ENCODE peak calls at places on chromosomes 4 and X, in seven cellular contexts. H is ascending aorta, Y is transverse colon, U is psoas muscle, W is A673, J is GM13977, D is GM23338. R is an unnamed sample.

GRCh38 chrX:9530848-9531274 is 66.0 kb downstream of the TBL1X start:
- DNase-seq in H (no peak), Y (peak; percentile 51), U (peak; percentile 51), W (peak; percentile 86), J (peak; percentile 58), D (peak; percentile 84), R (peak; percentile 69)

GRCh38 chr4:26235500-26235899 is 85.3 kb upstream of the RBPJ start:
- DNase-seq in H (no peak), Y (peak; percentile 60), U (peak; percentile 66), W (no peak), J (no peak), D (no peak), R (peak; percentile 40)

GRCh38 chr4:38574559-38575333 is 89.3 kb upstream of the KLF3 start:
- DNase-seq in H (no peak), Y (peak; percentile 50), U (peak; percentile 63), W (no peak), J (no peak), D (no peak), R (peak; percentile 30)

GRCh38 chr4:65893311-65893710 is 223.0 kb upstream of the EPHA5 start:
- DNase-seq in H (no peak), Y (no peak), U (no peak), W (peak; percentile 73), J (no peak), D (peak; percentile 6), R (no peak)

GRCh38 chr4:8776366-8776765 is 95.3 kb downstream of the HMX1 start:
- DNase-seq in H (no peak), Y (no peak), U (no peak), W (no peak), J (no peak), D (no peak), R (no peak)

GRCh38 chr4:118327554-118328241 is 25.1 kb downstream of the PRSS12 start:
- DNase-seq in H (no peak), Y (no peak), U (no peak), W (peak; percentile 48), J (no peak), D (no peak), R (no peak)

GRCh38 chr4:180946188-180946587 is 1297.0 kb upstream of the TENM3 start:
- DNase-seq in H (no peak), Y (no peak), U (no peak), W (no peak), J (no peak), D (no peak), R (no peak)

GRCh38 chrX:3820170-3820569 is 106.7 kb upstream of the PRKX start:
- DNase-seq in H (no peak), Y (no peak), U (no peak), W (no peak), J (no peak), D (no peak), R (no peak)

GRCh38 chr4:186728631-186729271 is 5.1 kb upstream of the FAT1 start:
- DNase-seq in H (no peak), Y (no peak), U (no peak), W (peak; percentile 12), J (no peak), D (peak; percentile 32), R (no peak)

GRCh38 chr4:986428-986948 is 356 bp upstream of the IDUA start:
- DNase-seq in H (no peak), Y (no peak), U (no peak), W (no peak), J (no peak), D (peak; percentile 79), R (no peak)

GRCh38 chrX:148905376-148905775 is 405.0 kb downstream of the AFF2 start:
- DNase-seq in H (no peak), Y (no peak), U (no peak), W (no peak), J (no peak), D (no peak), R (no peak)

GRCh38 chr4:151798678-151799416 is 38.0 kb upstream of the GATB start:
- DNase-seq in H (no peak), Y (no peak), U (no peak), W (no peak), J (peak; percentile 25), D (no peak), R (no peak)

GRCh38 chr4:40247350-40247749 is 50.5 kb downstream of the RHOH start:
- DNase-seq in H (no peak), Y (peak; percentile 35), U (no peak), W (no peak), J (no peak), D (no peak), R (no peak)

GRCh38 chr4:126687655-126688358 is 945.0 kb upstream of the INTU start:
- DNase-seq in H (no peak), Y (no peak), U (no peak), W (no peak), J (no peak), D (no peak), R (no peak)

GRCh38 chr4:175891231-175891630 is 79.2 kb upstream of the GPM6A start:
- DNase-seq in H (no peak), Y (no peak), U (no peak), W (no peak), J (no peak), D (no peak), R (no peak)

GRCh38 chr4:127782025-127782274 is 172 bp upstream of the HSPA4L start:
- DNase-seq in H (peak; percentile 21), Y (peak; percentile 87), U (peak; percentile 84), W (peak; percentile 91), J (peak; percentile 93), D (peak; percentile 91), R (peak; percentile 89)

GRCh38 chr4:140136509-140136908 is 17.5 kb downstream of the MAML3 start:
- DNase-seq in H (no peak), Y (no peak), U (no peak), W (no peak), J (no peak), D (no peak), R (no peak)

GRCh38 chr4:162891788-162892707 is 274.6 kb downstream of the NAF1 start:
- DNase-seq in H (no peak), Y (no peak), U (no peak), W (peak; percentile 29), J (peak; percentile 69), D (no peak), R (no peak)

GRCh38 chr4:23717528-23718248 is 172.2 kb downstream of the PPARGC1A start:
- DNase-seq in H (no peak), Y (peak; percentile 10), U (no peak), W (peak; percentile 35), J (peak; percentile 27), D (peak; percentile 60), R (peak; percentile 2)

GRCh38 chr4:164136181-164136616 is 617.7 kb upstream of the SMIM31 start:
- DNase-seq in H (no peak), Y (no peak), U (no peak), W (peak; percentile 61), J (no peak), D (no peak), R (no peak)

GRCh38 chr4:1177274-1178141 is 5.1 kb upstream of the SPON2 start:
- DNase-seq in H (no peak), Y (peak; percentile 67), U (no peak), W (no peak), J (no peak), D (no peak), R (peak; percentile 13)

GRCh38 chr4:77471821-77472495 is 133.7 kb upstream of the CXCL13 start:
- DNase-seq in H (no peak), Y (no peak), U (no peak), W (no peak), J (no peak), D (no peak), R (no peak)

GRCh38 chr4:18934197-18934596 is 912.6 kb upstream of the LCORL start:
- DNase-seq in H (no peak), Y (no peak), U (no peak), W (peak; percentile 7), J (no peak), D (peak; percentile 31), R (no peak)

GRCh38 chrX:9687899-9688298 is 77.7 kb downstream of the GPR143 start:
- DNase-seq in H (no peak), Y (no peak), U (no peak), W (no peak), J (no peak), D (no peak), R (no peak)

GRCh38 chr4:38192516-38192915 is 232.3 kb downstream of the PTTG2 start:
- DNase-seq in H (no peak), Y (no peak), U (no peak), W (no peak), J (no peak), D (no peak), R (no peak)

GRCh38 chr4:158446106-158446505 is 75.6 kb upstream of the RXFP1 start:
- DNase-seq in H (no peak), Y (no peak), U (no peak), W (no peak), J (no peak), D (no peak), R (no peak)

GRCh38 chr4:188854451-188854850 is 715.2 kb downstream of the TRIML1 start:
- DNase-seq in H (no peak), Y (no peak), U (no peak), W (no peak), J (no peak), D (no peak), R (no peak)

GRCh38 chrX:111823703-111824102 is 52.3 kb upstream of the TRPC5OS start:
- DNase-seq in H (no peak), Y (no peak), U (no peak), W (no peak), J (no peak), D (no peak), R (no peak)

GRCh38 chrX:111822191-111822590 is 53.8 kb upstream of the TRPC5OS start:
- DNase-seq in H (no peak), Y (no peak), U (no peak), W (no peak), J (no peak), D (no peak), R (no peak)

GRCh38 chrX:111823068-111823467 is 52.9 kb upstream of the TRPC5OS start:
- DNase-seq in H (no peak), Y (no peak), U (no peak), W (peak; percentile 33), J (peak; percentile 17), D (peak; percentile 78), R (no peak)
- TF ChIP-seq CTCF in H (no peak), Y (no peak), U (no peak), W (peak; percentile 41), J (peak; percentile 56), D (peak; percentile 69), R (peak; percentile 14)

GRCh38 chrX:65581661-65582339 is 47.2 kb upstream of the LAS1L start:
- DNase-seq in H (no peak), Y (peak; percentile 70), U (peak; percentile 37), W (peak; percentile 78), J (peak; percentile 68), D (peak; percentile 82), R (peak; percentile 51)
- TF ChIP-seq CTCF in H (peak; percentile 81), Y (peak; percentile 72), U (peak; percentile 76), W (peak; percentile 86), J (peak; percentile 90), D (peak; percentile 73), R (peak; percentile 73)

DNA sequence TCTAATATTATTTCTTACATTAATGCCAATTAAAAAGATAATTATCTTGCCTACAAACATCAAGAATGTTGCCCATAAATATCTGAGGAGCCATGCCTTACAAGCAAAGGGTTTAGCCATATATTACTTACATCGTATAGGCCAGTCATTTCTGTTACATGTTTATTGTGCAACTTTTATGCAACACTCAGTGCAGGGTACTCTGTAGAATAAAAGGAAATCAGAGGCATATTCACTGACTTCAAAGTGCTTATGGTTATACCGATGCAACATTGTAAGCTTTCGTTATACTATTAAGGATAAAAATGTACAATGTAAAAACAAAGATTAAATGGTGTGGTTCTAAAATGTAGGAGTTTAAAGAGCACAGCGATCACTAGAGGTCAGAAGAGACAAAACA is 315.9 kb downstream of the PCDH10 start:
- DNase-seq in H (no peak), Y (no peak), U (no peak), W (no peak), J (no peak), D (no peak), R (no peak)
- TF ChIP-seq CTCF in H (no peak), Y (no peak), U (no peak), W (no peak), J (no peak), D (no peak), R (no peak)

GRCh38 chrX:40573763-40574162 is 7.0 kb upstream of the ATP6AP2 start:
- DNase-seq in H (no peak), Y (no peak), U (no peak), W (peak; percentile 30), J (no peak), D (peak; percentile 39), R (no peak)
- TF ChIP-seq CTCF in H (peak; percentile 15), Y (no peak), U (no peak), W (peak; percentile 46), J (peak; percentile 75), D (peak; percentile 61), R (no peak)

R was measured in body of pancreas.